ENCODE peak calls at places on chromosomes 6 and 20, in six cellular contexts. Y is NCI-H510A treated with DMSO at 0.1 percent for 48 hours, Z is breast epithelium, R is iris pigment epithelial cell, H is GM12865, T is fibroblast of mammary gland. Q is an unnamed sample.

GRCh38 chr6:159931112-159931511 is 37.8 kb upstream of the IGF2R start:
- DNase-seq in Y (no peak), Z (no peak), R (no peak), H (peak; percentile 90), T (no peak), Q (no peak)

GRCh38 chr6:26033942-26034354 is 53.3 kb upstream of the HFE start:
- DNase-seq in Y (no peak), Z (no peak), R (no peak), H (peak; percentile 73), T (no peak), Q (no peak)

GRCh38 chr20:49893242-49894072 is 21.9 kb downstream of the SPATA2 start:
- DNase-seq in Y (no peak), Z (no peak), R (no peak), H (peak; percentile 38), T (no peak), Q (no peak)

GRCh38 chr20:47263502-47264084 is 92.9 kb downstream of the ZMYND8 start:
- DNase-seq in Y (no peak), Z (no peak), R (no peak), H (peak; percentile 56), T (no peak), Q (no peak)

GRCh38 chr6:144415014-144415413 is 129.9 kb downstream of the UTRN start:
- DNase-seq in Y (no peak), Z (no peak), R (peak; percentile 91), H (no peak), T (peak; percentile 88), Q (peak; percentile 83)

GRCh38 chr20:36467076-36467999 is 74.0 kb upstream of the MYL9 start:
- DNase-seq in Y (peak; percentile 88), Z (no peak), R (no peak), H (peak; percentile 84), T (peak; percentile 84), Q (peak; percentile 55)

GRCh38 chr20:62549029-62549428 is 73.2 kb upstream of the GATA5 start:
- DNase-seq in Y (no peak), Z (no peak), R (no peak), H (no peak), T (no peak), Q (no peak)

GRCh38 chr6:44470106-44470446 is 82.6 kb downstream of the CDC5L start:
- DNase-seq in Y (peak; percentile 96), Z (no peak), R (no peak), H (no peak), T (no peak), Q (no peak)

GRCh38 chr6:101386982-101387381 is 6.5 kb upstream of the GRIK2 start:
- DNase-seq in Y (no peak), Z (no peak), R (no peak), H (no peak), T (no peak), Q (peak; percentile 6)

GRCh38 chr6:16635810-16636602 is 125.3 kb downstream of the ATXN1 start:
- DNase-seq in Y (no peak), Z (no peak), R (peak; percentile 67), H (peak; percentile 80), T (peak; percentile 66), Q (peak; percentile 81)

GRCh38 chr20:31712564-31713311 is 9.9 kb downstream of the BCL2L1 start:
- DNase-seq in Y (no peak), Z (peak; percentile 98), R (peak; percentile 74), H (no peak), T (peak; percentile 90), Q (peak; percentile 92)

GRCh38 chr20:47351643-47352331 is 4.7 kb downstream of the ZMYND8 start:
- DNase-seq in Y (peak; percentile 49), Z (no peak), R (peak; percentile 39), H (peak; percentile 65), T (no peak), Q (no peak)

GRCh38 chr6:135173242-135173988 is 7.7 kb upstream of the MYB start:
- DNase-seq in Y (no peak), Z (no peak), R (no peak), H (no peak), T (no peak), Q (no peak)

GRCh38 chr20:53738945-53739798 is 145.5 kb upstream of the ZNF217 start:
- DNase-seq in Y (peak; percentile 51), Z (no peak), R (no peak), H (peak; percentile 63), T (no peak), Q (no peak)

GRCh38 chr6:79084693-79085092 is 6.6 kb upstream of the PHIP start:
- DNase-seq in Y (no peak), Z (no peak), R (no peak), H (no peak), T (peak; percentile 42), Q (no peak)

GRCh38 chr20:6008254-6008653 is 45.6 kb downstream of the LRRN4 start:
- DNase-seq in Y (no peak), Z (peak; percentile 45), R (peak; percentile 99), H (no peak), T (peak; percentile 97), Q (peak; percentile 85)

GRCh38 chr20:13422637-13423036 is 201.6 kb downstream of the ISM1 start:
- DNase-seq in Y (no peak), Z (no peak), R (peak; percentile 24), H (no peak), T (peak; percentile 46), Q (no peak)

GRCh38 chr6:83702749-83703148 is 6.2 kb downstream of the SNAP91 start:
- DNase-seq in Y (no peak), Z (no peak), R (no peak), H (no peak), T (no peak), Q (no peak)

GRCh38 chr20:1423625-1424106 is 30.8 kb upstream of the FKBP1A start:
- DNase-seq in Y (peak; percentile 51), Z (no peak), R (peak; percentile 85), H (peak; percentile 53), T (peak; percentile 76), Q (peak; percentile 26)

GRCh38 chr6:33613794-33614166 is 7.3 kb upstream of the ITPR3 start:
- DNase-seq in Y (no peak), Z (no peak), R (no peak), H (no peak), T (peak; percentile 76), Q (peak; percentile 94)

GRCh38 chr6:35327349-35328027 is 14.9 kb upstream of the PPARD start:
- DNase-seq in Y (peak; percentile 58), Z (no peak), R (peak; percentile 59), H (peak; percentile 81), T (peak; percentile 50), Q (peak; percentile 61)

GRCh38 chr6:132218063-132218696 is 183.1 kb downstream of the MOXD1 start:
- DNase-seq in Y (no peak), Z (no peak), R (peak; percentile 73), H (peak; percentile 13), T (peak; percentile 48), Q (peak; percentile 37)

GRCh38 chr6:159586684-159587083 is 106.4 kb downstream of the SOD2 start:
- DNase-seq in Y (no peak), Z (no peak), R (no peak), H (no peak), T (no peak), Q (no peak)

GRCh38 chr6:44043036-44043478 is 84.2 kb downstream of the MRPL14 start:
- DNase-seq in Y (no peak), Z (no peak), R (no peak), H (no peak), T (peak; percentile 68), Q (peak; percentile 78)

GRCh38 chr6:53309059-53309896 is 39.5 kb downstream of the ELOVL5 start:
- DNase-seq in Y (peak; percentile 93), Z (no peak), R (peak; percentile 76), H (peak; percentile 81), T (peak; percentile 51), Q (peak; percentile 60)

GRCh38 chr20:5947276-5947675 is 3.1 kb downstream of the TRMT6 start:
- DNase-seq in Y (no peak), Z (no peak), R (peak; percentile 29), H (no peak), T (peak; percentile 83), Q (no peak)

GRCh38 chr6:137217801-137218472 is 1.2 kb downstream of the IFNGR1 start:
- DNase-seq in Y (no peak), Z (no peak), R (peak; percentile 52), H (peak; percentile 62), T (peak; percentile 75), Q (peak; percentile 25)

GRCh38 chr6:5337573-5337972 is 76.3 kb downstream of the FARS2 start:
- DNase-seq in Y (no peak), Z (no peak), R (peak; percentile 86), H (no peak), T (peak; percentile 51), Q (peak; percentile 8)

GRCh38 chr6:159934181-159934580 is 34.7 kb upstream of the IGF2R start:
- DNase-seq in Y (no peak), Z (no peak), R (peak; percentile 47), H (no peak), T (no peak), Q (peak; percentile 47)

GRCh38 chr6:143336446-143337152 is 113.9 kb downstream of the ADAT2 start:
- DNase-seq in Y (no peak), Z (no peak), R (peak; percentile 34), H (peak; percentile 3), T (peak; percentile 72), Q (peak; percentile 81)

GRCh38 chr20:14764511-14765369 is 427.3 kb upstream of the FLRT3 start:
- DNase-seq in Y (no peak), Z (peak; percentile 40), R (no peak), H (no peak), T (no peak), Q (no peak)

GRCh38 chr6:17705428-17705777 is 1.3 kb downstream of the NUP153 start:
- DNase-seq in Y (no peak), Z (peak; percentile 55), R (peak; percentile 74), H (peak; percentile 69), T (peak; percentile 78), Q (peak; percentile 87)

GRCh38 chr6:6105472-6106036 is 98.8 kb upstream of the NRN1 start:
- DNase-seq in Y (no peak), Z (no peak), R (no peak), H (peak; percentile 36), T (no peak), Q (no peak)

GRCh38 chr20:11948809-11949208 is 31.1 kb downstream of the BTBD3 start:
- DNase-seq in Y (no peak), Z (no peak), R (no peak), H (no peak), T (no peak), Q (no peak)

GRCh38 chr20:49447946-49448809 is 34.3 kb downstream of the KCNB1 start:
- DNase-seq in Y (no peak), Z (no peak), R (no peak), H (no peak), T (peak; percentile 30), Q (no peak)

Q was measured in EL.